ENCODE peak calls at places on chromosome 20, in nine cellular contexts. B, A, C, W, T, R, Q, I and L are unnamed samples.

GRCh38 chr20:8116067-8116811 is 15.8 kb upstream of the PLCB1 start:
- DNase-seq in B (no peak), A (no peak), C (no peak), W (peak), T (peak), R (no peak), Q (no peak), I (no peak), L (no peak)

GRCh38 chr20:4795394-4795793 is 73.7 kb downstream of the PRND start:
- DNase-seq in B (no peak), A (peak), C (peak), W (peak), T (peak), R (no peak), Q (no peak), I (no peak), L (no peak)

GRCh38 chr20:18719426-18719825 is 94.2 kb upstream of the SCP2D1 start:
- DNase-seq in B (no peak), A (no peak), C (no peak), W (no peak), T (peak), R (no peak), Q (no peak), I (no peak), L (peak)

GRCh38 chr20:35093245-35093884 is 758 bp upstream of the TRPC4AP start:
- DNase-seq in B (no peak), A (no peak), C (no peak), W (peak), T (peak), R (no peak), Q (no peak), I (no peak), L (no peak)

GRCh38 chr20:62965363-62965771 is 12.9 kb downstream of the SLC17A9 start:
- DNase-seq in B (peak), A (no peak), C (no peak), W (no peak), T (no peak), R (no peak), Q (no peak), I (no peak), L (no peak)

GRCh38 chr20:21289651-21290050 is 13.5 kb upstream of the XRN2 start:
- DNase-seq in B (no peak), A (no peak), C (no peak), W (no peak), T (no peak), R (no peak), Q (no peak), I (no peak), L (no peak)

GRCh38 chr20:46023999-46024398 is 5.0 kb upstream of the SLC12A5 start:
- DNase-seq in B (no peak), A (no peak), C (no peak), W (no peak), T (peak), R (no peak), Q (no peak), I (no peak), L (no peak)

GRCh38 chr20:31666258-31667042 is 28.7 kb downstream of the COX4I2 start:
- DNase-seq in B (peak), A (no peak), C (no peak), W (peak), T (no peak), R (no peak), Q (no peak), I (no peak), L (no peak)

GRCh38 chr20:57215826-57216471 is 50.5 kb downstream of the BMP7 start:
- DNase-seq in B (no peak), A (no peak), C (no peak), W (no peak), T (no peak), R (peak), Q (no peak), I (no peak), L (no peak)

GRCh38 chr20:32448306-32449056 is 90.3 kb downstream of the ASXL1 start:
- DNase-seq in B (no peak), A (no peak), C (no peak), W (no peak), T (no peak), R (no peak), Q (no peak), I (peak), L (no peak)

GRCh38 chr20:63974402-63975200 is 4.8 kb downstream of the SAMD10 start:
- DNase-seq in B (peak), A (no peak), C (no peak), W (peak), T (no peak), R (no peak), Q (no peak), I (no peak), L (no peak)

GRCh38 chr20:21513881-21514540 is at the start of gene NKX2-2:
- DNase-seq in B (no peak), A (peak), C (no peak), W (no peak), T (no peak), R (no peak), Q (no peak), I (peak), L (no peak)

GRCh38 chr20:25025986-25026605 is 31.8 kb downstream of the ACSS1 start:
- DNase-seq in B (no peak), A (no peak), C (no peak), W (no peak), T (no peak), R (no peak), Q (no peak), I (no peak), L (peak)

GRCh38 chr20:63065911-63066310 is 59.1 kb upstream of the BHLHE23 start:
- DNase-seq in B (peak), A (no peak), C (no peak), W (no peak), T (no peak), R (no peak), Q (no peak), I (peak), L (peak)

GRCh38 chr20:63102720-63103375 is 96.1 kb upstream of the BHLHE23 start:
- DNase-seq in B (peak), A (peak), C (no peak), W (no peak), T (peak), R (peak), Q (no peak), I (peak), L (peak)

GRCh38 chr20:33649201-33649631 is 12.9 kb upstream of the C20orf144 start:
- DNase-seq in B (no peak), A (no peak), C (no peak), W (no peak), T (no peak), R (no peak), Q (no peak), I (no peak), L (peak)

GRCh38 chr20:45952861-45953260 is 18.4 kb downstream of the PCIF1 start:
- DNase-seq in B (peak), A (no peak), C (no peak), W (peak), T (no peak), R (no peak), Q (no peak), I (no peak), L (no peak)

GRCh38 chr20:56395166-56395565 is 2.7 kb downstream of the CSTF1 start:
- DNase-seq in B (no peak), A (no peak), C (no peak), W (no peak), T (no peak), R (no peak), Q (no peak), I (no peak), L (no peak)

GRCh38 chr20:51236396-51236795 is 213.5 kb upstream of the KCNG1 start:
- DNase-seq in B (no peak), A (no peak), C (no peak), W (no peak), T (peak), R (no peak), Q (no peak), I (no peak), L (no peak)

GRCh38 chr20:49853640-49854039 is 41.0 kb downstream of the SLC9A8 start:
- DNase-seq in B (no peak), A (no peak), C (peak), W (peak), T (peak), R (peak), Q (peak), I (peak), L (peak)

GRCh38 chr20:40868568-40869223 is 159.9 kb upstream of the TOP1 start:
- DNase-seq in B (no peak), A (no peak), C (peak), W (no peak), T (peak), R (no peak), Q (no peak), I (no peak), L (no peak)

GRCh38 chr20:43723194-43723593 is 3.6 kb downstream of the GTSF1L start:
- DNase-seq in B (no peak), A (no peak), C (peak), W (no peak), T (no peak), R (no peak), Q (no peak), I (no peak), L (no peak)

GRCh38 chr20:41249371-41249770 is 68.2 kb downstream of the ZHX3 start:
- DNase-seq in B (no peak), A (peak), C (peak), W (peak), T (peak), R (peak), Q (peak), I (no peak), L (no peak)

GRCh38 chr20:6908673-6909072 is 141.2 kb downstream of the BMP2 start:
- DNase-seq in B (no peak), A (no peak), C (no peak), W (no peak), T (no peak), R (no peak), Q (no peak), I (peak), L (no peak)

GRCh38 chr20:5448449-5449118 is 131.8 kb upstream of the PROKR2 start:
- DNase-seq in B (no peak), A (peak), C (peak), W (peak), T (peak), R (peak), Q (peak), I (peak), L (peak)

GRCh38 chr20:31967830-31968249 is at the start of gene XKR7:
- DNase-seq in B (no peak), A (no peak), C (no peak), W (no peak), T (no peak), R (peak), Q (peak), I (peak), L (peak)

GRCh38 chr20:401682-402495 is 6.2 kb upstream of the RBCK1 start:
- DNase-seq in B (no peak), A (no peak), C (no peak), W (peak), T (no peak), R (no peak), Q (no peak), I (no peak), L (no peak)

GRCh38 chr20:17910828-17911294 is 57.7 kb downstream of the SNX5 start:
- DNase-seq in B (no peak), A (no peak), C (peak), W (no peak), T (peak), R (no peak), Q (no peak), I (no peak), L (no peak)

GRCh38 chr20:23497458-23498026 is 6.6 kb downstream of the CST8 start:
- DNase-seq in B (no peak), A (no peak), C (no peak), W (no peak), T (no peak), R (no peak), Q (no peak), I (no peak), L (no peak)

GRCh38 chr20:24619212-24619611 is 149.8 kb downstream of the SYNDIG1 start:
- DNase-seq in B (no peak), A (no peak), C (no peak), W (no peak), T (no peak), R (no peak), Q (no peak), I (no peak), L (no peak)

GRCh38 chr20:51287628-51288413 is 254.7 kb downstream of the NFATC2 start:
- DNase-seq in B (no peak), A (no peak), C (no peak), W (no peak), T (no peak), R (no peak), Q (no peak), I (no peak), L (no peak)

GRCh38 chr20:52948491-52948890 is 23.7 kb upstream of the TSHZ2 start:
- DNase-seq in B (no peak), A (no peak), C (no peak), W (no peak), T (no peak), R (no peak), Q (no peak), I (no peak), L (no peak)

GRCh38 chr20:46851746-46852145 is 42.9 kb upstream of the EYA2 start:
- DNase-seq in B (no peak), A (no peak), C (no peak), W (no peak), T (no peak), R (no peak), Q (no peak), I (no peak), L (no peak)

GRCh38 chr20:52470561-52470960 is 279.0 kb upstream of the ZFP64 start:
- DNase-seq in B (no peak), A (no peak), C (no peak), W (no peak), T (no peak), R (no peak), Q (no peak), I (no peak), L (no peak)

GRCh38 chr20:41167118-41167470 is 29.8 kb downstream of the PLCG1 start:
- DNase-seq in B (no peak), A (no peak), C (no peak), W (no peak), T (no peak), R (no peak), Q (no peak), I (no peak), L (no peak)

GRCh38 chr20:63657937-63658748 is at the start of gene RTEL1:
- DNase-seq in B (peak), A (peak), C (peak), W (peak), T (peak), R (peak), Q (peak), I (peak), L (peak)

GRCh38 chr20:8033447-8033846 is 13.9 kb upstream of the TMX4 start:
- DNase-seq in B (no peak), A (no peak), C (no peak), W (no peak), T (no peak), R (no peak), Q (no peak), I (no peak), L (no peak)

GRCh38 chr20:16404171-16404570 is 169.1 kb downstream of the KIF16B start:
- DNase-seq in B (no peak), A (no peak), C (no peak), W (no peak), T (no peak), R (no peak), Q (no peak), I (no peak), L (no peak)

GRCh38 chr20:21505810-21506530 is 7.9 kb downstream of the NKX2-2 start:
- DNase-seq in B (peak), A (peak), C (no peak), W (no peak), T (no peak), R (peak), Q (peak), I (peak), L (peak)

GRCh38 chr20:58480455-58481356 is 34.5 kb downstream of the APCDD1L start:
- DNase-seq in B (no peak), A (no peak), C (no peak), W (no peak), T (no peak), R (no peak), Q (no peak), I (no peak), L (no peak)

GRCh38 chr20:58482416-58482815 is 32.8 kb downstream of the APCDD1L start:
- DNase-seq in B (no peak), A (no peak), C (peak), W (no peak), T (peak), R (no peak), Q (no peak), I (no peak), L (no peak)

GRCh38 chr20:58479666-58480454 is 35.3 kb downstream of the APCDD1L start:
- DNase-seq in B (no peak), A (no peak), C (no peak), W (no peak), T (no peak), R (no peak), Q (no peak), I (no peak), L (no peak)

GRCh38 chr20:58483051-58483450 is 32.1 kb downstream of the APCDD1L start:
- DNase-seq in B (no peak), A (no peak), C (no peak), W (no peak), T (no peak), R (no peak), Q (no peak), I (no peak), L (no peak)

DNA sequence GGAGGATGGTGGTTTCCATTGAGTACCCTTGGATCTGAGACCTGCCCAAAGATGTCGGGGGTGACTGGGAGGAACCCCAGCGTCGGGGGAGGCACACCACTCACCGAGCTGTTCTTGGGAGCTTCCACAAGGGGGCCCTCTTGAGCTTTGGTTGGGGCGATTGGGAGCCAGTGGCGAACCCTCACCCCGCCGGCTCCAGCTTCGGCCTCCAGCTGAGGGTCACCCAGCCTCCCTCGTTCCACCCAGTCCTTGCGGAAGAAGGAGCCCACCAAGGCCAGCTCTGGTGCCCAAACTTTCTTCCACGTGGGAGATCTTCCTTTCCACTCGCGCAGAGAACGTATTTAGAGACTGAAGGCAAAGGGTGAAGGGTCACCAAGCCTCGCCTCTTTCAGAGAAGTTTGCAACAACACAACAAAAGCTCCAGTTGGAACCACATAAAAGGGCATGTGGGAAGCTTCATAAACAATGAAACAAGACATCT is 33.6 kb downstream of the APCDD1L start:
- DNase-seq in B (peak), A (peak), C (no peak), W (peak), T (peak), R (peak), Q (peak), I (peak), L (peak)
- TF ChIP-seq CTCF in B (peak), A (peak), C (peak), W (peak), T (peak), R (peak), Q (peak), I (peak), L (peak)

DNA sequence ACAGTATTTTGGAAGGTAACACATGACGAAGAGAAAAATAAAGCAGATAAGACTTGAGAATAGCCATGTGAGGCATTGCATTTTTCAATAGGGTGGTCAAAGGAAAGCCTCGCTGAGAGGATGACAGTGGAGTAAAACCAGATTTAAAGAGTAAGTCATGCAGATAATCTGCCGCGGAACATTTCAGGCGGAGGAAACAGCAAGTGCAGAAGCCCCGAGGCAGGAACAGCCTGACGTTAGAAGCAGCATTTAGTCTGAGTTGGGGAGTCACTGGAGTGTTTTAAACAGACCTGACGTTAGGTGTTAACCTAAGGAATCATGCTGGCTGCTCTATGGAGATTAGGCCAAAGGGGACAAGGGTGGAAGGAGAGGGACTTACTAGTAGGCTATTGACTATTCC is 65.0 kb upstream of the VSTM2L start:
- DNase-seq in B (no peak), A (no peak), C (no peak), W (no peak), T (no peak), R (no peak), Q (no peak), I (no peak), L (no peak)
- TF ChIP-seq CTCF in B (no peak), A (no peak), C (no peak), W (no peak), T (no peak), R (no peak), Q (no peak), I (no peak), L (no peak)

GRCh38 chr20:61685462-61685861 is 380.2 kb downstream of the TAF4 start:
- DNase-seq in B (no peak), A (no peak), C (no peak), W (no peak), T (no peak), R (no peak), Q (no peak), I (no peak), L (no peak)

GRCh38 chr20:61682998-61683681 is 382.5 kb downstream of the TAF4 start:
- DNase-seq in B (no peak), A (no peak), C (peak), W (no peak), T (no peak), R (no peak), Q (no peak), I (no peak), L (no peak)

GRCh38 chr20:61683721-61684120 is 382.0 kb downstream of the TAF4 start:
- DNase-seq in B (no peak), A (no peak), C (no peak), W (no peak), T (no peak), R (no peak), Q (no peak), I (no peak), L (no peak)

GRCh38 chr20:61684136-61684535 is 381.5 kb downstream of the TAF4 start:
- DNase-seq in B (no peak), A (no peak), C (no peak), W (no peak), T (no peak), R (no peak), Q (no peak), I (no peak), L (no peak)

DNA sequence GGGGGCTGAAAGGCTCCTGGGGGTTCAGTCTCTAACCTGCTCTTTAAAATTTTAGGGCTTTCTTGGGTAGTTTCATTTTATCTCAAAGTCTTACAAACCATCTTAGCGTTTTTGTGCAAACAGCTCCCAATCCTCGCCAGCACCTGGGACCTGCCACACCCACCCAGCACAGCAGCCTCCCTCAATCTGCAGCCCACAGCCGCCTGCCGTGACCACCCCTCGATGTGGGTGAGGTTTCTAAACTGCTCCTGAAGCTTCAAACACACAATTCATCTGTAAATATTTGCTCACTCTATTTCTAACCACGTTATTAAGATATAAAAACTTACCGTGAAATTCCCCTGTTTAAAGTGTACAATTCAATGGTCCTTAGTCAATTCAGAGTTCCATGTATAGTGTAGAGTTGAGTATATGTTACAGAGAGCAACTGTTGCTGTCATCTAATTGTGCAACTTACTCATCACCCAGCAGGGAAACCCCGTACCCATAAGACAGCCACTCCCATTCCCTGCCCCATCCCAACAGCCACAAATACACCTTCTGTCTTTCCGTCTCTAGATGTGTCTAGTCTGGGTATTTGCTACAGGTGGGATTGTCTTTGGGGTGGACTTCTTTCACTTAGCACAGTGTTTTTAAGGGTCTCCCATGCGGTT is 381.0 kb downstream of the TAF4 start:
- DNase-seq in B (no peak), A (no peak), C (no peak), W (no peak), T (no peak), R (no peak), Q (no peak), I (no peak), L (no peak)
- TF ChIP-seq CTCF in B (no peak), A (no peak), C (no peak), W (no peak), T (no peak), R (no peak), Q (no peak), I (no peak), L (no peak)

DNA sequence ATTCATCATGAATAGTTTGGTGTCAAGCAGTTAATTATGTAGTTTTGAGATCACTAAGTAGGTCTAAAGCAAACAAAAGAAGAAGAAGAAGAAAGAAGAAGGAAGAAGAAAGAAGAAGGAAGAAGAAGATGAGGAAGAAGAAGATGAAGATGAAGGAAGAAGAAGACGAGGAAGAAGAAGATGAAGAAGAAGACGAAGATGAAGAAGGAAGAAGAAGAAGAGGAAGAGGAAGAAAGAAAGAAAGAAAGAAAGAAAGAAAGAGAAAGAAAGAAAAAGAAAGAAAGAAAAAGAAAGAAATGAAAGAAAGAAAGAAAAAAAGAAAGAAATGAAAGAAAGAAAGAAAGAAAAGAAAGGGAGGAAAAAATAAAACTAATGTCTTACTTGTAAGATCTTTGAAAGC is 9.2 kb downstream of the TMC2 start:
- DNase-seq in B (no peak), A (no peak), C (no peak), W (no peak), T (no peak), R (no peak), Q (no peak), I (no peak), L (no peak)
- TF ChIP-seq CTCF in B (no peak), A (no peak), C (no peak), W (no peak), T (no peak), R (no peak), Q (no peak), I (no peak), L (no peak)